ENCODE peak calls at places on chromosomes 1 and 21, in five cellular contexts. N is HEK293T, J is H1, L is HepG2, C is GM12878. I is an unnamed sample.

GRCh38 chr1:25031966-25032667 is 102.0 kb upstream of the RUNX3 start:
- DNase-seq in L (no peak), N (no peak), C (peak), J (no peak), I (no peak)

GRCh38 chr1:56416385-56416972 is 162.9 kb downstream of the PLPP3 start:
- DNase-seq in L (peak), J (no peak), C (no peak), N (no peak), I (no peak)

GRCh38 chr1:22861764-22862440 is 110.8 kb downstream of the LACTBL1 start:
- DNase-seq in C (no peak), N (peak), J (no peak), L (no peak), I (no peak)

GRCh38 chr21:39103689-39104088 is 79.6 kb downstream of the PSMG1 start:
- DNase-seq in N (no peak), J (no peak), L (no peak), C (no peak), I (no peak)

GRCh38 chr1:106924360-106924759 is 132.1 kb upstream of the PRMT6 start:
- DNase-seq in N (peak), J (peak), L (no peak), C (no peak), I (peak)

GRCh38 chr1:229374485-229374884 is 31.6 kb upstream of the CCSAP start:
- DNase-seq in J (no peak), L (no peak), N (no peak), C (no peak), I (no peak)

GRCh38 chr21:41931041-41931451 is 22.8 kb downstream of the C2CD2 start:
- DNase-seq in C (no peak), L (no peak), N (no peak), J (no peak), I (no peak)

GRCh38 chr1:154992721-154993571 is 440 bp upstream of the LENEP start:
- DNase-seq in N (no peak), C (no peak), J (no peak), L (no peak), I (no peak)

GRCh38 chr1:116508090-116508983 is 62.5 kb downstream of the CD58 start:
- DNase-seq in N (no peak), L (no peak), C (no peak), J (no peak), I (no peak)

GRCh38 chr1:34590211-34590623 is 164.6 kb upstream of the GJB5 start:
- DNase-seq in J (peak), L (peak), N (no peak), C (peak), I (peak)

GRCh38 chr1:17125756-17126237 is 6.5 kb upstream of the PADI2 start:
- DNase-seq in C (no peak), N (peak), L (peak), J (peak), I (peak)

GRCh38 chr1:17123196-17124045 is 4.2 kb upstream of the PADI2 start:
- DNase-seq in N (no peak), C (no peak), J (no peak), L (no peak), I (no peak)

GRCh38 chr1:17122449-17123194 is 3.4 kb upstream of the PADI2 start:
- DNase-seq in L (peak), J (no peak), C (no peak), N (no peak), I (no peak)

GRCh38 chr1:17134036-17134435 is 14.8 kb upstream of the PADI2 start:
- DNase-seq in J (no peak), C (no peak), N (no peak), L (no peak), I (no peak)

GRCh38 chr1:17128361-17128760 is 9.1 kb upstream of the PADI2 start:
- DNase-seq in L (no peak), J (no peak), C (no peak), N (no peak), I (no peak)
- TF ChIP-seq SUZ12 in L (no peak), J (no peak), C (no peak), N (no peak), I (no peak)

DNA sequence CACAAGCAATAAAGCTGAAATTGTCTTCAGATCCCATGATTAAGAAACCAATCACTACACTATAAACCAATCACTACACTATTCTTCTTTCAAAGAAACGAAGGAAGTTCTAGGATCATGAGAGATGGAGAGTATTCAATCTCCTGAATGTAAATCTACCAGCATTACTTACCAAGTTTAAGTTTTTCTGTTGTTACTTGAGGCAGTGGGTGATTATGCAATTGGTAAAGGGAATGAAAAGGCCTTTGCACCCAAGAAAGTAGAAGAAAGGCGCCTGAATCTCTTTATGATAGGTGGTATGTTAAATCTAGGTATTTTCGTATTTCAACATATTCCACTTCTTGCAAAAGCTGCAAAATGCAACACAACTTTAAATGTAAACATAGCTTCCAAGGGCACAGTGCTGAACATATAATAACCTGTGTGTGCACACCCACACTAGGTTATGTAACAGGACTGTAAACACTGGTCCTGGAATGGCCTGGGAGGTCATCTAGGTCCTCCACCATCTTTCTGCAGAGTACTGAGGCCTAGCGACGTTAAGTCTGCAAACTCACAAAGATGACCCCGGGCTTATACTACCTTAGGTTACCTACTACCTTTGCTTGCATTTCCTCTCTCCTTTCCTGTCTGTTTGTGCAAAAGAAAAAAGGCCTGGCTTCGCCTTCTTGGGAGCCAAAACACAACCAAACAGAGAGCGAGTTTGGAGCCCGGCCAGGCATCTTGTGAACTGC is 1.1 kb upstream of the UAP1 start:
- DNase-seq in C (no peak), J (no peak), N (no peak), L (peak), I (no peak)
- TF ChIP-seq SUZ12 in C (no peak), J (no peak), N (no peak), L (no peak), I (no peak)

GRCh38 chr1:9230869-9231533 is 3.6 kb upstream of the H6PD start:
- DNase-seq in J (no peak), L (no peak), N (no peak), C (no peak), I (no peak)
- TF ChIP-seq SUZ12 in J (no peak), L (no peak), N (no peak), C (no peak), I (no peak)

DNA sequence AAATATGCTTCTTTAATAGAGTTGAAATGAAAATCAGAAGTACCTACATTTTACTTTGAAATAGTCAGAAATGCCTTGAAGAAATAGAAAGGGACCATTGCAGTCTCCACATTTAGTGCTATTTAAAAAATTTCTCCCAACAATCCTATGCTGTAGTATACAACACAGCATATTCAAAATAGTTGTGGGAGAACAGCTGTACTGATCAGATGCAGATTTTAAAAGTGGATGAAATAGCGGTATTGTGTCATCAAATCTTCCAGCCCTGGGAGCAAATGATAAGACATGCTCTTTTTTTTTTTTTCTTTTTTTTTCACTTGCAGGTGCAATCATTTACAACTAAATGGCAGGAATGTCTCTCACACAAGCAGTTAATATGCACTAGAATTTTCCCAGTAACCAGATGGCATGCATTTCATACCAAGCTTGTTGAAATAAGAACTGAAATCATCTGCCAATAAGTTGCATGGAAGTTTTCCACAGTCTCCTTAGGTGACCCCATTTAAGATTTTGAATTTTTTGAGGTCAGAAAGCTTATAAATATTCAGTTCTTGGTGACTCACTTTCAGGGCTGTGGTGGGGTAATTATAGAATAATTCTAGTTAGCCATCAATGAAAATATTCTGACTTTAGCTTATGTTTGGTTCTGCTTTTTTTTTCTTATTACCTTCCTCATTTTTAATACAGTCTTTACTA is 623.9 kb upstream of the NR5A2 start:
- DNase-seq in C (no peak), N (no peak), J (no peak), L (no peak), I (no peak)
- TF ChIP-seq SUZ12 in C (no peak), N (no peak), J (no peak), L (no peak), I (no peak)

DNA sequence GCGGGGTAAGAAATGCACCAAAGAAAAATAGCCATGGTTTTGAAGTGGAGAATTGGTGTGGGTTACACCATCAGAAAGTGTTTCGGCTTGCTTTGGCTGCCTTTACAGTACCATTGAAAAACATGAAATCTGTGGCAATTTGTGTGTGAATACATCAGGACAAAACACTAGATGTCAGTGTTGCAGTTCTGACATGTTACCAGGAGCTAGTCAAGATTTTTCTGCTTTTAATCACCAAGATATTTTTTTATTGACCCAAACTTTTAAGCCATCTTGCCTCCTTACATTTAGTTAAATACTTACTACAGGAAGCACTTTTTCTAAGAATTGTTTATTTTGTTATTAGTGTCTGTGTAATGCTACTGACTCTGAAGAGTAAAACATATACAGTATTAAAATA is 14.3 kb downstream of the RRP15 start:
- DNase-seq in C (no peak), L (peak), N (peak), J (no peak), I (no peak)
- TF ChIP-seq SUZ12 in C (no peak), L (no peak), N (no peak), J (no peak), I (no peak)

GRCh38 chr1:223556414-223557124 is 108.9 kb downstream of the CAPN8 start:
- DNase-seq in N (peak), L (peak), C (peak), J (peak), I (peak)
- TF ChIP-seq SUZ12 in N (no peak), L (no peak), C (no peak), J (no peak), I (no peak)

DNA sequence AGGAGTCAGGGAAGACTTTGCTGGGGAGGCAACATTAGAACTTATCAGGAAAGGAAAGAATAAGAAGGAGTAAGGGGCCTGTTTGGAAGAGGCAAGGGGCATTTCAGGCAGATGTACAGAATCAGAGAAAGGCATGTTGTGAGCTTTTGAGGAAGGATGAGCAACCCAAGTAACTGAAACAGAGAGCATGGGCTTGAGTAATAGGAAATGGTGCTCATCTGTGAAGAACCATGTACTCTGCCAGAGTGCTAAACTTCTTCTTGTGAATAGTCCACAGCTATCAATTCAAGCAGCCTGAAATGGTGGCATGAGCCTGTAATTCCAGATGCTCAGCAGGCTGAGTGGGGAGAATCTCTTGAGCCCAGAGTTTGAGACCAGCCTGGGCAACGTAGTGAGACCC is 19.2 kb upstream of the PIGK start:
- DNase-seq in N (no peak), C (no peak), J (no peak), L (no peak), I (no peak)
- TF ChIP-seq SUZ12 in N (no peak), C (no peak), J (no peak), L (no peak), I (no peak)

GRCh38 chr1:19967808-19968207 is 11.6 kb downstream of the PLA2G2A start:
- DNase-seq in C (no peak), L (no peak), N (no peak), J (no peak), I (no peak)
- TF ChIP-seq SUZ12 in C (no peak), L (no peak), N (no peak), J (no peak), I (no peak)

I was measured in NT2/D1.